ENCODE peak calls at places on chromosomes 13 and 19, in five cellular contexts. G is AG09319, C is body of pancreas, E is AG04450, O is upper lobe of right lung. J is an unnamed sample.

GRCh38 chr13:79825959-79826358 is 345.0 kb downstream of the NDFIP2 start:
- DNase-seq in G (no peak), C (no peak), E (no peak), O (no peak), J (no peak)

GRCh38 chr13:76552807-76553206 is 333.4 kb downstream of the KCTD12 start:
- DNase-seq in G (no peak), C (no peak), E (no peak), O (no peak), J (no peak)

GRCh38 chr13:98751397-98752110 is 918 bp downstream of the SLC15A1 start:
- DNase-seq in G (no peak), C (peak; percentile 46), E (no peak), O (no peak), J (no peak)

GRCh38 chr13:109162248-109163051 is 533.0 kb downstream of the MYO16 start:
- DNase-seq in G (no peak), C (no peak), E (no peak), O (no peak), J (no peak)

GRCh38 chr13:65336916-65337315 is 1893.2 kb downstream of the PCDH9 start:
- DNase-seq in G (peak; percentile 0), C (no peak), E (peak; percentile 32), O (no peak), J (no peak)

GRCh38 chr13:48260970-48261369 is 28.0 kb downstream of the ITM2B start:
- DNase-seq in G (no peak), C (no peak), E (no peak), O (no peak), J (no peak)

GRCh38 chr19:4908781-4909171 is 525 bp upstream of the UHRF1 start:
- DNase-seq in G (no peak), C (no peak), E (no peak), O (no peak), J (no peak)

GRCh38 chr19:29715695-29716581 is 877 bp upstream of the C19orf12 start:
- DNase-seq in G (no peak), C (peak; percentile 29), E (no peak), O (no peak), J (no peak)

GRCh38 chr13:36355632-36356031 is 9.4 kb upstream of the SPART start:
- DNase-seq in G (no peak), C (no peak), E (no peak), O (no peak), J (no peak)

GRCh38 chr13:36887758-36888521 is 32.1 kb downstream of the SMAD9 start:
- DNase-seq in G (no peak), C (no peak), E (no peak), O (no peak), J (no peak)

GRCh38 chr13:84296386-84296785 is 414.1 kb upstream of the SLITRK1 start:
- DNase-seq in G (no peak), C (no peak), E (no peak), O (no peak), J (no peak)

GRCh38 chr19:35609881-35610353 is 2.6 kb upstream of the HAUS5 start:
- DNase-seq in G (no peak), C (no peak), E (no peak), O (no peak), J (no peak)

GRCh38 chr19:532578-533484 is 1.3 kb downstream of the CDC34 start:
- DNase-seq in G (no peak), C (peak; percentile 90), E (no peak), O (peak; percentile 86), J (peak; percentile 90)

GRCh38 chr13:76879211-76879875 is 6.9 kb downstream of the KCTD12 start:
- DNase-seq in G (no peak), C (peak; percentile 28), E (no peak), O (peak; percentile 77), J (no peak)

DNA sequence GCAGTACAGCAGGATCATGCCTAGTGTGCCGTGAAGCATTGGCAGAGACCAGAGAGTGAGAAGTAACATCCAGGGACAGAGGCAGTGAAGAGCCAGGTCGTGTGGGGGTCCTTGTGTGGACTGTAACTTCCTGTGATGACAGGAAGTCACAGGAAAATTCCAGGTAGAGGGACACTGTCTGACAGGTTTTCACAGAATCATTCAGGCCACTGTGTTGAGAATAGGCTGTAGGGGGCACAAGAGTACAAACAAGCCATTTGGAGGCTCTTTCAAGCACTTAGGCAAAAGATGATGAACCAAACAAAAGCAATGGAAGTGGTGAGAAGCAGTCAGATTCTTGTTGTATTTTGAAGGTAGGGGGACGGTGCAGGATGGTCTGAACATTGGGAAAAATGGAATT is 46.4 kb downstream of the N4BP2L1 start:
- DNase-seq in G (peak; percentile 3), C (peak; percentile 34), E (no peak), O (no peak), J (no peak)
- TF ChIP-seq CTCF in G (peak; percentile 49), C (peak; percentile 70), E (peak; percentile 64), O (peak; percentile 52), J (peak; percentile 75)

GRCh38 chr13:45280751-45281634 is 60.0 kb downstream of the TPT1 start:
- DNase-seq in G (peak; percentile 38), C (peak; percentile 79), E (peak; percentile 54), O (peak; percentile 78), J (no peak)
- TF ChIP-seq CTCF in G (peak; percentile 89), C (peak; percentile 69), E (peak; percentile 88), O (peak; percentile 63), J (peak; percentile 96)

GRCh38 chr13:95660981-95661581 is 15.9 kb upstream of the DNAJC3 start:
- DNase-seq in G (no peak), C (peak; percentile 37), E (no peak), O (no peak), J (no peak)
- TF ChIP-seq CTCF in G (peak; percentile 61), C (peak; percentile 50), E (peak; percentile 67), O (peak; percentile 57), J (peak; percentile 84)

GRCh38 chr13:51895906-51896888 is 34.4 kb downstream of the CCDC70 start:
- DNase-seq in G (no peak), C (peak; percentile 72), E (peak; percentile 7), O (no peak), J (no peak)
- TF ChIP-seq CTCF in G (peak; percentile 71), C (peak; percentile 77), E (peak; percentile 86), O (peak; percentile 61), J (peak; percentile 87)

GRCh38 chr19:47471733-47472457 is at the start of gene SLC8A2:
- DNase-seq in G (peak; percentile 28), C (peak; percentile 88), E (peak; percentile 54), O (peak; percentile 75), J (no peak)

GRCh38 chr19:47470447-47471195 is 1.1 kb downstream of the SLC8A2 start:
- DNase-seq in G (no peak), C (no peak), E (no peak), O (no peak), J (no peak)

GRCh38 chr19:47473336-47473735 is 1.6 kb upstream of the SLC8A2 start:
- DNase-seq in G (no peak), C (no peak), E (no peak), O (no peak), J (no peak)

GRCh38 chr19:47469719-47470118 is 2.0 kb downstream of the SLC8A2 start:
- DNase-seq in G (no peak), C (no peak), E (no peak), O (no peak), J (no peak)

DNA sequence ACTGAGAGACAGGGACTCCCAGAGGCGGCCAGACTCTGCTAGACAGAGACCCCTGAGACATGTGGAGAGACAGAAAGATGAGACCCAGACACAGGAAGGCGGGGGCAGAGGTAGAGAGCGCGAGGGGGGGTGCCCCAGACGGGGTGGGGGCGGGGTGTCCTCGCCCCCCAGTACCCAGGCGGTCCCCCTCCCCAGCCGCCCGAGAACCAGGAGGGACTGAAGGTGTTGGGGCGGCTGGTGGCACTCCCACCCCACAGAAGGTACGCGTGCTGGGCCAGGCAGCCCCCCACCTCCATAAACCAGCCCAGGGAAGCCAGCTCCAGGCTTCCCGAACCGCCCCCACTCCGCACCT is 336 bp downstream of the SLC8A2 start:
- DNase-seq in G (no peak), C (no peak), E (no peak), O (no peak), J (no peak)
- TF ChIP-seq CTCF in G (no peak), C (no peak), E (no peak), O (no peak), J (no peak)